ENCODE peak calls at places on chromosomes 5 and 9, in nine cellular contexts. One of them, this sample, is unnamed.

GRCh38 chr5:150640311-150641005 is at the start of gene SYNPO:
- DNase-seq in left ventricle myocardium superior: peak
- DNase-seq in CD8-positive, alpha-beta memory T cell: no peak
- DNase-seq in activated naive CD4-positive, alpha-beta T cell treated with anti-CD3 and anti-CD28 coated beads, Interleukin-2, amount 50 U/mL, for 72 hours: no peak
- DNase-seq in RPMI7951: peak
- DNase-seq in HT1080: peak
- DNase-seq in stimulated activated CD4-positive, alpha-beta T cell treated with anti-CD3 and anti-CD28 coated beads, Interleukin-1b, Interleukin-23, amount 100 ng/mL, for 1 hour: no peak
- DNase-seq in amniotic stem cell: peak
- DNase-seq in activated CD4-positive, alpha-beta T cell treated with anti-CD3 and anti-CD28 coated beads, Interleukin-2, amount 50 U/mL, for 48 hours: no peak
- DNase-seq in this sample: no peak

GRCh38 chr5:132237141-132237540 is 9.5 kb upstream of the P4HA2 start:
- DNase-seq in activated CD4-positive, alpha-beta T cell treated with anti-CD3 and anti-CD28 coated beads, Interleukin-2, amount 50 U/mL, for 48 hours: no peak
- DNase-seq in RPMI7951: peak
- DNase-seq in amniotic stem cell: no peak
- DNase-seq in activated naive CD4-positive, alpha-beta T cell treated with anti-CD3 and anti-CD28 coated beads, Interleukin-2, amount 50 U/mL, for 72 hours: no peak
- DNase-seq in left ventricle myocardium superior: no peak
- DNase-seq in CD8-positive, alpha-beta memory T cell: no peak
- DNase-seq in stimulated activated CD4-positive, alpha-beta T cell treated with anti-CD3 and anti-CD28 coated beads, Interleukin-1b, Interleukin-23, amount 100 ng/mL, for 1 hour: no peak
- DNase-seq in HT1080: peak
- DNase-seq in this sample: no peak

GRCh38 chr9:128624566-128624965 is 32.1 kb downstream of the DYNC2I2 start:
- DNase-seq in left ventricle myocardium superior: no peak
- DNase-seq in RPMI7951: no peak
- DNase-seq in stimulated activated CD4-positive, alpha-beta T cell treated with anti-CD3 and anti-CD28 coated beads, Interleukin-1b, Interleukin-23, amount 100 ng/mL, for 1 hour: no peak
- DNase-seq in HT1080: no peak
- DNase-seq in activated naive CD4-positive, alpha-beta T cell treated with anti-CD3 and anti-CD28 coated beads, Interleukin-2, amount 50 U/mL, for 72 hours: no peak
- DNase-seq in activated CD4-positive, alpha-beta T cell treated with anti-CD3 and anti-CD28 coated beads, Interleukin-2, amount 50 U/mL, for 48 hours: no peak
- DNase-seq in amniotic stem cell: no peak
- DNase-seq in CD8-positive, alpha-beta memory T cell: no peak
- DNase-seq in this sample: no peak

GRCh38 chr9:30058463-30058862 is 2326.0 kb upstream of the ACO1 start:
- DNase-seq in left ventricle myocardium superior: no peak
- DNase-seq in CD8-positive, alpha-beta memory T cell: no peak
- DNase-seq in stimulated activated CD4-positive, alpha-beta T cell treated with anti-CD3 and anti-CD28 coated beads, Interleukin-1b, Interleukin-23, amount 100 ng/mL, for 1 hour: no peak
- DNase-seq in activated naive CD4-positive, alpha-beta T cell treated with anti-CD3 and anti-CD28 coated beads, Interleukin-2, amount 50 U/mL, for 72 hours: no peak
- DNase-seq in RPMI7951: no peak
- DNase-seq in amniotic stem cell: no peak
- DNase-seq in HT1080: peak
- DNase-seq in activated CD4-positive, alpha-beta T cell treated with anti-CD3 and anti-CD28 coated beads, Interleukin-2, amount 50 U/mL, for 48 hours: no peak
- DNase-seq in this sample: no peak

GRCh38 chr9:137241490-137242328 is 622 bp downstream of the TUBB4B start:
- DNase-seq in HT1080: no peak
- DNase-seq in CD8-positive, alpha-beta memory T cell: peak
- DNase-seq in activated CD4-positive, alpha-beta T cell treated with anti-CD3 and anti-CD28 coated beads, Interleukin-2, amount 50 U/mL, for 48 hours: peak
- DNase-seq in stimulated activated CD4-positive, alpha-beta T cell treated with anti-CD3 and anti-CD28 coated beads, Interleukin-1b, Interleukin-23, amount 100 ng/mL, for 1 hour: peak
- DNase-seq in left ventricle myocardium superior: peak
- DNase-seq in amniotic stem cell: peak
- DNase-seq in RPMI7951: peak
- DNase-seq in activated naive CD4-positive, alpha-beta T cell treated with anti-CD3 and anti-CD28 coated beads, Interleukin-2, amount 50 U/mL, for 72 hours: peak
- DNase-seq in this sample: peak

GRCh38 chr9:113463418-113464285 is at the start of gene RGS3:
- DNase-seq in stimulated activated CD4-positive, alpha-beta T cell treated with anti-CD3 and anti-CD28 coated beads, Interleukin-1b, Interleukin-23, amount 100 ng/mL, for 1 hour: no peak
- DNase-seq in RPMI7951: no peak
- DNase-seq in CD8-positive, alpha-beta memory T cell: no peak
- DNase-seq in left ventricle myocardium superior: peak
- DNase-seq in amniotic stem cell: no peak
- DNase-seq in activated naive CD4-positive, alpha-beta T cell treated with anti-CD3 and anti-CD28 coated beads, Interleukin-2, amount 50 U/mL, for 72 hours: no peak
- DNase-seq in activated CD4-positive, alpha-beta T cell treated with anti-CD3 and anti-CD28 coated beads, Interleukin-2, amount 50 U/mL, for 48 hours: no peak
- DNase-seq in HT1080: no peak
- DNase-seq in this sample: no peak

GRCh38 chr5:102867999-102868662 is 113.0 kb downstream of the PAM start:
- DNase-seq in stimulated activated CD4-positive, alpha-beta T cell treated with anti-CD3 and anti-CD28 coated beads, Interleukin-1b, Interleukin-23, amount 100 ng/mL, for 1 hour: no peak
- DNase-seq in activated CD4-positive, alpha-beta T cell treated with anti-CD3 and anti-CD28 coated beads, Interleukin-2, amount 50 U/mL, for 48 hours: no peak
- DNase-seq in left ventricle myocardium superior: no peak
- DNase-seq in HT1080: peak
- DNase-seq in CD8-positive, alpha-beta memory T cell: no peak
- DNase-seq in RPMI7951: peak
- DNase-seq in amniotic stem cell: no peak
- DNase-seq in activated naive CD4-positive, alpha-beta T cell treated with anti-CD3 and anti-CD28 coated beads, Interleukin-2, amount 50 U/mL, for 72 hours: no peak
- DNase-seq in this sample: no peak

GRCh38 chr5:120683580-120683979 is 219.5 kb downstream of the PRR16 start:
- DNase-seq in activated naive CD4-positive, alpha-beta T cell treated with anti-CD3 and anti-CD28 coated beads, Interleukin-2, amount 50 U/mL, for 72 hours: no peak
- DNase-seq in activated CD4-positive, alpha-beta T cell treated with anti-CD3 and anti-CD28 coated beads, Interleukin-2, amount 50 U/mL, for 48 hours: no peak
- DNase-seq in RPMI7951: no peak
- DNase-seq in HT1080: no peak
- DNase-seq in left ventricle myocardium superior: no peak
- DNase-seq in CD8-positive, alpha-beta memory T cell: no peak
- DNase-seq in stimulated activated CD4-positive, alpha-beta T cell treated with anti-CD3 and anti-CD28 coated beads, Interleukin-1b, Interleukin-23, amount 100 ng/mL, for 1 hour: no peak
- DNase-seq in amniotic stem cell: no peak
- DNase-seq in this sample: no peak

GRCh38 chr5:34709861-34710673 is 53.9 kb downstream of the RAI14 start:
- DNase-seq in RPMI7951: no peak
- DNase-seq in HT1080: peak
- DNase-seq in CD8-positive, alpha-beta memory T cell: no peak
- DNase-seq in left ventricle myocardium superior: no peak
- DNase-seq in activated CD4-positive, alpha-beta T cell treated with anti-CD3 and anti-CD28 coated beads, Interleukin-2, amount 50 U/mL, for 48 hours: no peak
- DNase-seq in activated naive CD4-positive, alpha-beta T cell treated with anti-CD3 and anti-CD28 coated beads, Interleukin-2, amount 50 U/mL, for 72 hours: no peak
- DNase-seq in stimulated activated CD4-positive, alpha-beta T cell treated with anti-CD3 and anti-CD28 coated beads, Interleukin-1b, Interleukin-23, amount 100 ng/mL, for 1 hour: no peak
- DNase-seq in amniotic stem cell: peak
- DNase-seq in this sample: no peak

GRCh38 chr5:55187370-55187769 is 14.4 kb upstream of the CDC20B start:
- DNase-seq in activated naive CD4-positive, alpha-beta T cell treated with anti-CD3 and anti-CD28 coated beads, Interleukin-2, amount 50 U/mL, for 72 hours: no peak
- DNase-seq in amniotic stem cell: no peak
- DNase-seq in left ventricle myocardium superior: no peak
- DNase-seq in activated CD4-positive, alpha-beta T cell treated with anti-CD3 and anti-CD28 coated beads, Interleukin-2, amount 50 U/mL, for 48 hours: no peak
- DNase-seq in stimulated activated CD4-positive, alpha-beta T cell treated with anti-CD3 and anti-CD28 coated beads, Interleukin-1b, Interleukin-23, amount 100 ng/mL, for 1 hour: no peak
- DNase-seq in HT1080: peak
- DNase-seq in CD8-positive, alpha-beta memory T cell: no peak
- DNase-seq in RPMI7951: peak
- DNase-seq in this sample: no peak

GRCh38 chr5:5967373-5967772 is 411.0 kb downstream of the MED10 start:
- DNase-seq in activated naive CD4-positive, alpha-beta T cell treated with anti-CD3 and anti-CD28 coated beads, Interleukin-2, amount 50 U/mL, for 72 hours: no peak
- DNase-seq in RPMI7951: no peak
- DNase-seq in HT1080: no peak
- DNase-seq in amniotic stem cell: no peak
- DNase-seq in activated CD4-positive, alpha-beta T cell treated with anti-CD3 and anti-CD28 coated beads, Interleukin-2, amount 50 U/mL, for 48 hours: no peak
- DNase-seq in CD8-positive, alpha-beta memory T cell: no peak
- DNase-seq in left ventricle myocardium superior: no peak
- DNase-seq in stimulated activated CD4-positive, alpha-beta T cell treated with anti-CD3 and anti-CD28 coated beads, Interleukin-1b, Interleukin-23, amount 100 ng/mL, for 1 hour: no peak
- DNase-seq in this sample: no peak

GRCh38 chr9:36332006-36332405 is 68.1 kb downstream of the RNF38 start:
- DNase-seq in activated naive CD4-positive, alpha-beta T cell treated with anti-CD3 and anti-CD28 coated beads, Interleukin-2, amount 50 U/mL, for 72 hours: no peak
- DNase-seq in RPMI7951: no peak
- DNase-seq in CD8-positive, alpha-beta memory T cell: no peak
- DNase-seq in left ventricle myocardium superior: no peak
- DNase-seq in stimulated activated CD4-positive, alpha-beta T cell treated with anti-CD3 and anti-CD28 coated beads, Interleukin-1b, Interleukin-23, amount 100 ng/mL, for 1 hour: no peak
- DNase-seq in HT1080: no peak
- DNase-seq in amniotic stem cell: no peak
- DNase-seq in activated CD4-positive, alpha-beta T cell treated with anti-CD3 and anti-CD28 coated beads, Interleukin-2, amount 50 U/mL, for 48 hours: no peak
- DNase-seq in this sample: no peak

GRCh38 chr9:6899274-6899673 is 141.5 kb downstream of the KDM4C start:
- DNase-seq in activated naive CD4-positive, alpha-beta T cell treated with anti-CD3 and anti-CD28 coated beads, Interleukin-2, amount 50 U/mL, for 72 hours: no peak
- DNase-seq in RPMI7951: no peak
- DNase-seq in CD8-positive, alpha-beta memory T cell: no peak
- DNase-seq in amniotic stem cell: no peak
- DNase-seq in left ventricle myocardium superior: no peak
- DNase-seq in activated CD4-positive, alpha-beta T cell treated with anti-CD3 and anti-CD28 coated beads, Interleukin-2, amount 50 U/mL, for 48 hours: no peak
- DNase-seq in HT1080: no peak
- DNase-seq in stimulated activated CD4-positive, alpha-beta T cell treated with anti-CD3 and anti-CD28 coated beads, Interleukin-1b, Interleukin-23, amount 100 ng/mL, for 1 hour: no peak
- DNase-seq in this sample: no peak

GRCh38 chr9:133119039-133119438 is 2.0 kb downstream of the RALGDS start:
- DNase-seq in stimulated activated CD4-positive, alpha-beta T cell treated with anti-CD3 and anti-CD28 coated beads, Interleukin-1b, Interleukin-23, amount 100 ng/mL, for 1 hour: no peak
- DNase-seq in HT1080: no peak
- DNase-seq in activated CD4-positive, alpha-beta T cell treated with anti-CD3 and anti-CD28 coated beads, Interleukin-2, amount 50 U/mL, for 48 hours: no peak
- DNase-seq in CD8-positive, alpha-beta memory T cell: no peak
- DNase-seq in RPMI7951: no peak
- DNase-seq in activated naive CD4-positive, alpha-beta T cell treated with anti-CD3 and anti-CD28 coated beads, Interleukin-2, amount 50 U/mL, for 72 hours: no peak
- DNase-seq in amniotic stem cell: no peak
- DNase-seq in left ventricle myocardium superior: peak
- DNase-seq in this sample: no peak

GRCh38 chr9:103242486-103242885 is 247.4 kb downstream of the CYLC2 start:
- DNase-seq in stimulated activated CD4-positive, alpha-beta T cell treated with anti-CD3 and anti-CD28 coated beads, Interleukin-1b, Interleukin-23, amount 100 ng/mL, for 1 hour: no peak
- DNase-seq in amniotic stem cell: no peak
- DNase-seq in activated naive CD4-positive, alpha-beta T cell treated with anti-CD3 and anti-CD28 coated beads, Interleukin-2, amount 50 U/mL, for 72 hours: no peak
- DNase-seq in HT1080: no peak
- DNase-seq in RPMI7951: no peak
- DNase-seq in CD8-positive, alpha-beta memory T cell: no peak
- DNase-seq in left ventricle myocardium superior: no peak
- DNase-seq in activated CD4-positive, alpha-beta T cell treated with anti-CD3 and anti-CD28 coated beads, Interleukin-2, amount 50 U/mL, for 48 hours: no peak
- DNase-seq in this sample: no peak

GRCh38 chr5:144307726-144308125 is 137.1 kb downstream of the KCTD16 start:
- DNase-seq in HT1080: no peak
- DNase-seq in left ventricle myocardium superior: no peak
- DNase-seq in RPMI7951: no peak
- DNase-seq in CD8-positive, alpha-beta memory T cell: no peak
- DNase-seq in activated CD4-positive, alpha-beta T cell treated with anti-CD3 and anti-CD28 coated beads, Interleukin-2, amount 50 U/mL, for 48 hours: no peak
- DNase-seq in amniotic stem cell: no peak
- DNase-seq in stimulated activated CD4-positive, alpha-beta T cell treated with anti-CD3 and anti-CD28 coated beads, Interleukin-1b, Interleukin-23, amount 100 ng/mL, for 1 hour: no peak
- DNase-seq in activated naive CD4-positive, alpha-beta T cell treated with anti-CD3 and anti-CD28 coated beads, Interleukin-2, amount 50 U/mL, for 72 hours: no peak
- DNase-seq in this sample: no peak

GRCh38 chr5:163631846-163632245 is 126.4 kb downstream of the MAT2B start:
- DNase-seq in RPMI7951: no peak
- DNase-seq in activated CD4-positive, alpha-beta T cell treated with anti-CD3 and anti-CD28 coated beads, Interleukin-2, amount 50 U/mL, for 48 hours: no peak
- DNase-seq in stimulated activated CD4-positive, alpha-beta T cell treated with anti-CD3 and anti-CD28 coated beads, Interleukin-1b, Interleukin-23, amount 100 ng/mL, for 1 hour: no peak
- DNase-seq in CD8-positive, alpha-beta memory T cell: no peak
- DNase-seq in HT1080: no peak
- DNase-seq in activated naive CD4-positive, alpha-beta T cell treated with anti-CD3 and anti-CD28 coated beads, Interleukin-2, amount 50 U/mL, for 72 hours: no peak
- DNase-seq in amniotic stem cell: no peak
- DNase-seq in left ventricle myocardium superior: no peak
- DNase-seq in this sample: no peak

GRCh38 chr9:18748106-18748719 is 274.3 kb downstream of the ADAMTSL1 start:
- DNase-seq in CD8-positive, alpha-beta memory T cell: no peak
- DNase-seq in HT1080: no peak
- DNase-seq in RPMI7951: peak
- DNase-seq in left ventricle myocardium superior: no peak
- DNase-seq in activated CD4-positive, alpha-beta T cell treated with anti-CD3 and anti-CD28 coated beads, Interleukin-2, amount 50 U/mL, for 48 hours: no peak
- DNase-seq in amniotic stem cell: no peak
- DNase-seq in activated naive CD4-positive, alpha-beta T cell treated with anti-CD3 and anti-CD28 coated beads, Interleukin-2, amount 50 U/mL, for 72 hours: no peak
- DNase-seq in stimulated activated CD4-positive, alpha-beta T cell treated with anti-CD3 and anti-CD28 coated beads, Interleukin-1b, Interleukin-23, amount 100 ng/mL, for 1 hour: no peak
- DNase-seq in this sample: no peak

GRCh38 chr5:98042961-98043360 is 730.5 kb upstream of the RGMB start:
- DNase-seq in activated CD4-positive, alpha-beta T cell treated with anti-CD3 and anti-CD28 coated beads, Interleukin-2, amount 50 U/mL, for 48 hours: no peak
- DNase-seq in amniotic stem cell: no peak
- DNase-seq in activated naive CD4-positive, alpha-beta T cell treated with anti-CD3 and anti-CD28 coated beads, Interleukin-2, amount 50 U/mL, for 72 hours: no peak
- DNase-seq in RPMI7951: no peak
- DNase-seq in HT1080: no peak
- DNase-seq in stimulated activated CD4-positive, alpha-beta T cell treated with anti-CD3 and anti-CD28 coated beads, Interleukin-1b, Interleukin-23, amount 100 ng/mL, for 1 hour: no peak
- DNase-seq in CD8-positive, alpha-beta memory T cell: no peak
- DNase-seq in left ventricle myocardium superior: no peak
- DNase-seq in this sample: no peak

GRCh38 chr5:50922942-50923767 is 256.7 kb downstream of the PARP8 start:
- DNase-seq in RPMI7951: no peak
- DNase-seq in amniotic stem cell: no peak
- DNase-seq in stimulated activated CD4-positive, alpha-beta T cell treated with anti-CD3 and anti-CD28 coated beads, Interleukin-1b, Interleukin-23, amount 100 ng/mL, for 1 hour: no peak
- DNase-seq in activated CD4-positive, alpha-beta T cell treated with anti-CD3 and anti-CD28 coated beads, Interleukin-2, amount 50 U/mL, for 48 hours: no peak
- DNase-seq in CD8-positive, alpha-beta memory T cell: no peak
- DNase-seq in HT1080: no peak
- DNase-seq in left ventricle myocardium superior: peak
- DNase-seq in activated naive CD4-positive, alpha-beta T cell treated with anti-CD3 and anti-CD28 coated beads, Interleukin-2, amount 50 U/mL, for 72 hours: no peak
- DNase-seq in this sample: no peak

GRCh38 chr9:4011062-4011461 is 288.8 kb downstream of the GLIS3 start:
- DNase-seq in RPMI7951: no peak
- DNase-seq in left ventricle myocardium superior: no peak
- DNase-seq in activated CD4-positive, alpha-beta T cell treated with anti-CD3 and anti-CD28 coated beads, Interleukin-2, amount 50 U/mL, for 48 hours: no peak
- DNase-seq in stimulated activated CD4-positive, alpha-beta T cell treated with anti-CD3 and anti-CD28 coated beads, Interleukin-1b, Interleukin-23, amount 100 ng/mL, for 1 hour: no peak
- DNase-seq in HT1080: no peak
- DNase-seq in amniotic stem cell: no peak
- DNase-seq in CD8-positive, alpha-beta memory T cell: no peak
- DNase-seq in activated naive CD4-positive, alpha-beta T cell treated with anti-CD3 and anti-CD28 coated beads, Interleukin-2, amount 50 U/mL, for 72 hours: no peak
- DNase-seq in this sample: no peak

GRCh38 chr5:108681079-108681921 is 66.4 kb upstream of the FER start:
- DNase-seq in CD8-positive, alpha-beta memory T cell: no peak
- DNase-seq in stimulated activated CD4-positive, alpha-beta T cell treated with anti-CD3 and anti-CD28 coated beads, Interleukin-1b, Interleukin-23, amount 100 ng/mL, for 1 hour: no peak
- DNase-seq in activated naive CD4-positive, alpha-beta T cell treated with anti-CD3 and anti-CD28 coated beads, Interleukin-2, amount 50 U/mL, for 72 hours: no peak
- DNase-seq in left ventricle myocardium superior: peak
- DNase-seq in activated CD4-positive, alpha-beta T cell treated with anti-CD3 and anti-CD28 coated beads, Interleukin-2, amount 50 U/mL, for 48 hours: no peak
- DNase-seq in HT1080: peak
- DNase-seq in RPMI7951: peak
- DNase-seq in amniotic stem cell: peak
- DNase-seq in this sample: peak

GRCh38 chr5:171721469-171721868 is 64.1 kb upstream of the SMIM23 start:
- DNase-seq in activated CD4-positive, alpha-beta T cell treated with anti-CD3 and anti-CD28 coated beads, Interleukin-2, amount 50 U/mL, for 48 hours: no peak
- DNase-seq in left ventricle myocardium superior: no peak
- DNase-seq in stimulated activated CD4-positive, alpha-beta T cell treated with anti-CD3 and anti-CD28 coated beads, Interleukin-1b, Interleukin-23, amount 100 ng/mL, for 1 hour: no peak
- DNase-seq in CD8-positive, alpha-beta memory T cell: no peak
- DNase-seq in activated naive CD4-positive, alpha-beta T cell treated with anti-CD3 and anti-CD28 coated beads, Interleukin-2, amount 50 U/mL, for 72 hours: no peak
- DNase-seq in RPMI7951: no peak
- DNase-seq in HT1080: no peak
- DNase-seq in amniotic stem cell: no peak
- DNase-seq in this sample: no peak

This sample was measured in activated CD4-positive, alpha-beta memory T cell treated with anti-CD3 and anti-CD28 coated beads, Interleukin-2, amount 10 ng/mL, durations not matched to agents 7 days and 5 days.